ENCODE peak calls at places on chromosomes 13 and 19, in ten cellular contexts. One of them, this sample, is unnamed.
A peak's percentile ranks its signal among the peaks of the same experiment; 100 is the strongest.

GRCh38 chr13:19927117-19927734 is 31.3 kb upstream of the ZMYM2 start:
- DNase-seq in IMR-90: peak; percentile 31
- DNase-seq in ovary: no peak
- DNase-seq in tibial artery: no peak
- DNase-seq in kidney epithelial cell: no peak
- DNase-seq in CD4-positive, CD25-positive, alpha-beta regulatory T cell: no peak
- DNase-seq in endodermal cell: no peak
- DNase-seq in tibial nerve: no peak
- DNase-seq in Caco-2: no peak
- DNase-seq in colonic mucosa: no peak
- DNase-seq in this sample: peak; percentile 23

GRCh38 chr13:110541526-110541920 is 20.0 kb downstream of the RAB20 start:
- DNase-seq in IMR-90: peak; percentile 24
- DNase-seq in ovary: no peak
- DNase-seq in tibial artery: no peak
- DNase-seq in kidney epithelial cell: no peak
- DNase-seq in CD4-positive, CD25-positive, alpha-beta regulatory T cell: no peak
- DNase-seq in endodermal cell: no peak
- DNase-seq in tibial nerve: no peak
- DNase-seq in Caco-2: no peak
- DNase-seq in colonic mucosa: no peak
- DNase-seq in this sample: no peak

GRCh38 chr13:40640845-40641458 is 25.5 kb downstream of the FOXO1 start:
- DNase-seq in IMR-90: no peak
- DNase-seq in ovary: no peak
- DNase-seq in tibial artery: no peak
- DNase-seq in kidney epithelial cell: no peak
- DNase-seq in CD4-positive, CD25-positive, alpha-beta regulatory T cell: no peak
- DNase-seq in endodermal cell: no peak
- DNase-seq in tibial nerve: no peak
- DNase-seq in Caco-2: no peak
- DNase-seq in colonic mucosa: no peak
- DNase-seq in this sample: no peak

GRCh38 chr13:101514695-101515275 is 62.3 kb downstream of the ITGBL1 start:
- DNase-seq in IMR-90: peak; percentile 68
- DNase-seq in ovary: no peak
- DNase-seq in tibial artery: peak; percentile 33
- DNase-seq in kidney epithelial cell: peak; percentile 32
- DNase-seq in CD4-positive, CD25-positive, alpha-beta regulatory T cell: no peak
- DNase-seq in endodermal cell: peak; percentile 53
- DNase-seq in tibial nerve: no peak
- DNase-seq in Caco-2: peak; percentile 47
- DNase-seq in colonic mucosa: peak; percentile 20
- DNase-seq in this sample: peak; percentile 47

GRCh38 chr13:59710995-59711701 is 452.6 kb downstream of the DIAPH3 start:
- DNase-seq in IMR-90: no peak
- DNase-seq in ovary: no peak
- DNase-seq in tibial artery: no peak
- DNase-seq in kidney epithelial cell: no peak
- DNase-seq in CD4-positive, CD25-positive, alpha-beta regulatory T cell: no peak
- DNase-seq in endodermal cell: no peak
- DNase-seq in tibial nerve: no peak
- DNase-seq in Caco-2: no peak
- DNase-seq in colonic mucosa: no peak
- DNase-seq in this sample: peak; percentile 32

GRCh38 chr13:100673831-100674362 is 698 bp downstream of the TMTC4 start:
- DNase-seq in IMR-90: peak; percentile 83
- DNase-seq in ovary: peak; percentile 78
- DNase-seq in tibial artery: no peak
- DNase-seq in kidney epithelial cell: peak; percentile 67
- DNase-seq in CD4-positive, CD25-positive, alpha-beta regulatory T cell: peak; percentile 19
- DNase-seq in endodermal cell: peak; percentile 62
- DNase-seq in tibial nerve: no peak
- DNase-seq in Caco-2: peak; percentile 55
- DNase-seq in colonic mucosa: peak; percentile 64
- DNase-seq in this sample: peak; percentile 52

GRCh38 chr13:40445557-40445990 is 220.9 kb downstream of the FOXO1 start:
- DNase-seq in IMR-90: no peak
- DNase-seq in ovary: no peak
- DNase-seq in tibial artery: peak; percentile 36
- DNase-seq in kidney epithelial cell: peak; percentile 98
- DNase-seq in CD4-positive, CD25-positive, alpha-beta regulatory T cell: no peak
- DNase-seq in endodermal cell: no peak
- DNase-seq in tibial nerve: no peak
- DNase-seq in Caco-2: no peak
- DNase-seq in colonic mucosa: peak; percentile 19
- DNase-seq in this sample: no peak

GRCh38 chr13:104954210-104954609 is 1581.3 kb downstream of the EFNB2 start:
- DNase-seq in IMR-90: no peak
- DNase-seq in ovary: no peak
- DNase-seq in tibial artery: no peak
- DNase-seq in kidney epithelial cell: no peak
- DNase-seq in CD4-positive, CD25-positive, alpha-beta regulatory T cell: no peak
- DNase-seq in endodermal cell: no peak
- DNase-seq in tibial nerve: no peak
- DNase-seq in Caco-2: no peak
- DNase-seq in colonic mucosa: no peak
- DNase-seq in this sample: no peak

GRCh38 chr19:4636761-4637160 is 2.6 kb upstream of the TNFAIP8L1 start:
- DNase-seq in IMR-90: no peak
- DNase-seq in ovary: no peak
- DNase-seq in tibial artery: no peak
- DNase-seq in kidney epithelial cell: no peak
- DNase-seq in CD4-positive, CD25-positive, alpha-beta regulatory T cell: no peak
- DNase-seq in endodermal cell: no peak
- DNase-seq in tibial nerve: no peak
- DNase-seq in Caco-2: no peak
- DNase-seq in colonic mucosa: no peak
- DNase-seq in this sample: no peak

GRCh38 chr19:33802001-33802400 is 5.3 kb downstream of the KCTD15 start:
- DNase-seq in IMR-90: no peak
- DNase-seq in ovary: no peak
- DNase-seq in tibial artery: no peak
- DNase-seq in kidney epithelial cell: no peak
- DNase-seq in CD4-positive, CD25-positive, alpha-beta regulatory T cell: no peak
- DNase-seq in endodermal cell: no peak
- DNase-seq in tibial nerve: no peak
- DNase-seq in Caco-2: no peak
- DNase-seq in colonic mucosa: no peak
- DNase-seq in this sample: no peak

DNA sequence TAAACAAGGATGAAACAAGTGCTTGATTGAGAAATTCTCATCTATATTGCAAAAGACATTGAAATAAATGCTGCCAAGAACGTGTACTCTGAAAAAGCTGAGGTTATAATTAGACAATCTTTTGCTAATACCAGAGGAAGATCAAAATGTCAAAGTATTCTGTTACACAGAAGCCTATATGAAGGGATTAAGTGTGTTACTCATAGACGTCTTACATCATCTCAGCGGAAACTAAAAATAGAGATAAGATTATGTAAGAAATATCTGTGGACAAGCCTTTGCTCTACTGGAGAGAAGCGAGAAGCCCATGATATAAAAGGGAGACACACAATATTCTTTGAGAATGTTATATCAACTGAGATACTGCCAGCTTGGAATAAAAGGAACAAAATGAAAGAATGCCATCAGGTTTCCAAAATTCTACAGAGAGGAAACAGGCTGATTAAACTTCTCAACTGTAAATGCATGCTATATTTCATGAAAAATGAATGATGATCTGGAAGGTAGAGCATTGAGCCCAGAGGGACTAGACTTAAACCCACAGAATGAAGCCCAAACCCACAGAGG is 699.0 kb downstream of the GPC5 start:
- DNase-seq in IMR-90: no peak
- DNase-seq in ovary: no peak
- DNase-seq in tibial artery: no peak
- DNase-seq in kidney epithelial cell: no peak
- DNase-seq in CD4-positive, CD25-positive, alpha-beta regulatory T cell: no peak
- DNase-seq in endodermal cell: no peak
- DNase-seq in tibial nerve: no peak
- DNase-seq in Caco-2: no peak
- DNase-seq in colonic mucosa: no peak
- DNase-seq in this sample: no peak
- H3K4me3 ChIP-seq in IMR-90: no peak overlapping the region
- H3K4me3 ChIP-seq in ovary: no peak overlapping the region
- H3K4me3 ChIP-seq in tibial artery: no peak overlapping the region
- H3K4me3 ChIP-seq in kidney epithelial cell: no peak overlapping the region
- H3K4me3 ChIP-seq in CD4-positive, CD25-positive, alpha-beta regulatory T cell: no peak overlapping the region
- H3K4me3 ChIP-seq in endodermal cell: no peak overlapping the region
- H3K4me3 ChIP-seq in tibial nerve: no peak overlapping the region
- H3K4me3 ChIP-seq in Caco-2: no peak overlapping the region
- H3K4me3 ChIP-seq in colonic mucosa: no peak overlapping the region
- H3K4me3 ChIP-seq in this sample: no peak overlapping the region

GRCh38 chr13:76470991-76471390 is 415.2 kb downstream of the KCTD12 start:
- DNase-seq in IMR-90: no peak
- DNase-seq in ovary: no peak
- DNase-seq in tibial artery: no peak
- DNase-seq in kidney epithelial cell: no peak
- DNase-seq in CD4-positive, CD25-positive, alpha-beta regulatory T cell: no peak
- DNase-seq in endodermal cell: no peak
- DNase-seq in tibial nerve: no peak
- DNase-seq in Caco-2: no peak
- DNase-seq in colonic mucosa: no peak
- DNase-seq in this sample: no peak
- H3K4me3 ChIP-seq in IMR-90: no peak overlapping the region
- H3K4me3 ChIP-seq in ovary: no peak overlapping the region
- H3K4me3 ChIP-seq in tibial artery: no peak overlapping the region
- H3K4me3 ChIP-seq in kidney epithelial cell: no peak overlapping the region
- H3K4me3 ChIP-seq in CD4-positive, CD25-positive, alpha-beta regulatory T cell: no peak overlapping the region
- H3K4me3 ChIP-seq in endodermal cell: no peak overlapping the region
- H3K4me3 ChIP-seq in tibial nerve: no peak overlapping the region
- H3K4me3 ChIP-seq in Caco-2: no peak overlapping the region
- H3K4me3 ChIP-seq in colonic mucosa: no peak overlapping the region
- H3K4me3 ChIP-seq in this sample: no peak overlapping the region

GRCh38 chr19:41324231-41324702 is 14.3 kb downstream of the CCDC97 start:
- DNase-seq in IMR-90: no peak
- DNase-seq in ovary: no peak
- DNase-seq in tibial artery: no peak
- DNase-seq in kidney epithelial cell: no peak
- DNase-seq in CD4-positive, CD25-positive, alpha-beta regulatory T cell: no peak
- DNase-seq in endodermal cell: peak; percentile 78
- DNase-seq in tibial nerve: no peak
- DNase-seq in Caco-2: no peak
- DNase-seq in colonic mucosa: no peak
- DNase-seq in this sample: no peak
- H3K4me3 ChIP-seq in IMR-90: no peak overlapping the region
- H3K4me3 ChIP-seq in ovary: no peak overlapping the region
- H3K4me3 ChIP-seq in tibial artery: no peak overlapping the region
- H3K4me3 ChIP-seq in kidney epithelial cell: no peak overlapping the region
- H3K4me3 ChIP-seq in CD4-positive, CD25-positive, alpha-beta regulatory T cell: no peak overlapping the region
- H3K4me3 ChIP-seq in endodermal cell: no peak overlapping the region
- H3K4me3 ChIP-seq in tibial nerve: no peak overlapping the region
- H3K4me3 ChIP-seq in Caco-2: no peak overlapping the region
- H3K4me3 ChIP-seq in colonic mucosa: no peak overlapping the region
- H3K4me3 ChIP-seq in this sample: no peak overlapping the region

GRCh38 chr19:589693-590395 is at the start of gene HCN2:
- DNase-seq in IMR-90: no peak
- DNase-seq in ovary: no peak
- DNase-seq in tibial artery: no peak
- DNase-seq in kidney epithelial cell: no peak
- DNase-seq in CD4-positive, CD25-positive, alpha-beta regulatory T cell: no peak
- DNase-seq in endodermal cell: no peak
- DNase-seq in tibial nerve: no peak
- DNase-seq in Caco-2: no peak
- DNase-seq in colonic mucosa: no peak
- DNase-seq in this sample: no peak

GRCh38 chr19:590750-591098 is 1.0 kb downstream of the HCN2 start:
- DNase-seq in IMR-90: no peak
- DNase-seq in ovary: no peak
- DNase-seq in tibial artery: no peak
- DNase-seq in kidney epithelial cell: no peak
- DNase-seq in CD4-positive, CD25-positive, alpha-beta regulatory T cell: no peak
- DNase-seq in endodermal cell: no peak
- DNase-seq in tibial nerve: no peak
- DNase-seq in Caco-2: no peak
- DNase-seq in colonic mucosa: no peak
- DNase-seq in this sample: no peak

GRCh38 chr19:592101-592500 is 2.4 kb downstream of the HCN2 start:
- DNase-seq in IMR-90: no peak
- DNase-seq in ovary: no peak
- DNase-seq in tibial artery: no peak
- DNase-seq in kidney epithelial cell: no peak
- DNase-seq in CD4-positive, CD25-positive, alpha-beta regulatory T cell: no peak
- DNase-seq in endodermal cell: no peak
- DNase-seq in tibial nerve: no peak
- DNase-seq in Caco-2: no peak
- DNase-seq in colonic mucosa: no peak
- DNase-seq in this sample: no peak

GRCh38 chr19:590396-590745 is 690 bp downstream of the HCN2 start:
- DNase-seq in IMR-90: peak; percentile 30
- DNase-seq in ovary: no peak
- DNase-seq in tibial artery: no peak
- DNase-seq in kidney epithelial cell: no peak
- DNase-seq in CD4-positive, CD25-positive, alpha-beta regulatory T cell: no peak
- DNase-seq in endodermal cell: peak; percentile 74
- DNase-seq in tibial nerve: no peak
- DNase-seq in Caco-2: peak; percentile 35
- DNase-seq in colonic mucosa: no peak
- DNase-seq in this sample: no peak

GRCh38 chr19:591099-591958 is 1.6 kb downstream of the HCN2 start:
- DNase-seq in IMR-90: no peak
- DNase-seq in ovary: peak; percentile 63
- DNase-seq in tibial artery: no peak
- DNase-seq in kidney epithelial cell: no peak
- DNase-seq in CD4-positive, CD25-positive, alpha-beta regulatory T cell: no peak
- DNase-seq in endodermal cell: peak; percentile 87
- DNase-seq in tibial nerve: no peak
- DNase-seq in Caco-2: peak; percentile 62
- DNase-seq in colonic mucosa: no peak
- DNase-seq in this sample: peak; percentile 63
- H3K4me3 ChIP-seq in IMR-90: no peak overlapping the region
- H3K4me3 ChIP-seq in ovary: no peak overlapping the region
- H3K4me3 ChIP-seq in tibial artery: no peak overlapping the region
- H3K4me3 ChIP-seq in kidney epithelial cell: no peak overlapping the region
- H3K4me3 ChIP-seq in CD4-positive, CD25-positive, alpha-beta regulatory T cell: no peak overlapping the region
- H3K4me3 ChIP-seq in endodermal cell: no peak overlapping the region
- H3K4me3 ChIP-seq in tibial nerve: no peak overlapping the region
- H3K4me3 ChIP-seq in Caco-2: no peak overlapping the region
- H3K4me3 ChIP-seq in colonic mucosa: no peak overlapping the region
- H3K4me3 ChIP-seq in this sample: no peak overlapping the region

This sample was measured in HAP-1.